ENCODE peak calls at places on chromosomes 16 and 17, in seven cellular contexts. Y, H, M, V, R, E and N are unnamed samples.

GRCh38 chr16:27426423-27427408 is 24.7 kb downstream of the IL21R start:
- DNase-seq in Y (peak; percentile 66), H (peak; percentile 64), M (peak; percentile 97), R (peak; percentile 72), E (peak; percentile 63), V (peak; percentile 59), N (peak; percentile 59)

GRCh38 chr16:84788968-84789371 is 30.8 kb upstream of the CRISPLD2 start:
- DNase-seq in E (no peak), V (peak; percentile 94), M (no peak), R (no peak), Y (no peak), H (no peak), N (no peak)

GRCh38 chr17:29364691-29365090 is 25.5 kb upstream of the TAOK1 start:
- DNase-seq in V (no peak), M (no peak), E (no peak), Y (no peak), R (no peak), H (no peak), N (no peak)

GRCh38 chr17:62968445-62968923 is 2.4 kb downstream of the TANC2 start:
- DNase-seq in V (peak; percentile 84), M (peak; percentile 90), H (peak; percentile 54), Y (peak; percentile 42), R (peak; percentile 44), E (peak; percentile 30), N (peak; percentile 70)

GRCh38 chr16:86575754-86576557 is 2.4 kb upstream of the FOXL1 start:
- DNase-seq in E (no peak), H (no peak), M (peak; percentile 96), Y (no peak), V (peak; percentile 84), R (peak; percentile 32), N (peak; percentile 82)

GRCh38 chr17:39648876-39649430 is 12.0 kb downstream of the STARD3 start:
- DNase-seq in R (no peak), Y (no peak), E (no peak), V (no peak), H (no peak), M (no peak), N (no peak)

GRCh38 chr16:82835487-82836160 is 208.9 kb downstream of the CDH13 start:
- DNase-seq in M (no peak), V (no peak), Y (no peak), R (no peak), H (no peak), E (no peak), N (no peak)

GRCh38 chr16:20928774-20929411 is 28.3 kb downstream of the LYRM1 start:
- DNase-seq in R (no peak), Y (no peak), V (peak; percentile 17), M (no peak), E (no peak), H (no peak), N (no peak)

GRCh38 chr16:54594646-54595381 is 308.2 kb upstream of the IRX3 start:
- DNase-seq in V (no peak), E (no peak), M (no peak), R (no peak), Y (no peak), H (no peak), N (no peak)

GRCh38 chr16:30510392-30510938 is 15.9 kb downstream of the ZNF768 start:
- DNase-seq in V (no peak), Y (no peak), E (no peak), H (no peak), R (no peak), M (no peak), N (no peak)

GRCh38 chr17:11086623-11087022 is 154.4 kb upstream of the SHISA6 start:
- DNase-seq in E (no peak), H (no peak), V (no peak), M (no peak), Y (no peak), R (no peak), N (no peak)

GRCh38 chr17:19747829-19748806 is at the start of gene ALDH3A1:
- DNase-seq in R (no peak), E (no peak), V (no peak), H (no peak), Y (no peak), M (no peak), N (no peak)

GRCh38 chr16:22932032-22932771 is 118.2 kb downstream of the HS3ST2 start:
- DNase-seq in H (no peak), R (no peak), M (no peak), Y (no peak), V (no peak), E (no peak), N (no peak)

GRCh38 chr16:56742030-56742984 is 12.4 kb downstream of the NUP93 start:
- DNase-seq in V (peak; percentile 37), H (no peak), Y (no peak), R (no peak), M (peak; percentile 86), E (no peak), N (peak; percentile 21)

GRCh38 chr16:31868701-31869167 is 4.9 kb upstream of the ZNF267 start:
- DNase-seq in H (peak; percentile 79), E (peak; percentile 83), R (peak; percentile 74), M (peak; percentile 71), Y (peak; percentile 71), V (no peak), N (no peak)

GRCh38 chr17:65359016-65359415 is 202.4 kb downstream of the AXIN2 start:
- DNase-seq in R (no peak), V (peak; percentile 46), Y (no peak), H (no peak), M (peak; percentile 97), E (no peak), N (peak; percentile 7)

GRCh38 chr17:47310186-47310733 is 13.5 kb upstream of the EFCAB13 start:
- DNase-seq in M (no peak), V (no peak), Y (no peak), R (no peak), H (no peak), E (no peak), N (no peak)

GRCh38 chr17:45149669-45150603 is 1.7 kb downstream of the HEXIM1 start:
- DNase-seq in R (peak; percentile 28), V (no peak), H (no peak), M (peak; percentile 50), E (no peak), Y (no peak), N (no peak)

GRCh38 chr17:77344038-77344437 is 203.3 kb downstream of the SEC14L1 start:
- DNase-seq in M (no peak), E (no peak), Y (no peak), V (no peak), H (no peak), R (no peak), N (no peak)

GRCh38 chr16:58937661-58938060 is 203.5 kb upstream of the GOT2 start:
- DNase-seq in R (no peak), V (no peak), Y (no peak), E (no peak), H (no peak), M (no peak), N (no peak)

GRCh38 chr17:13933597-13934276 is 135.6 kb upstream of the COX10 start:
- DNase-seq in M (no peak), E (no peak), H (no peak), V (no peak), Y (no peak), R (no peak), N (no peak)

GRCh38 chr17:266219-266618 is 84.8 kb upstream of the DOC2B start:
- DNase-seq in V (no peak), E (no peak), R (no peak), M (no peak), H (no peak), Y (no peak), N (no peak)

GRCh38 chr17:41734139-41734948 is at the start of gene HAP1:
- DNase-seq in M (peak; percentile 25), Y (no peak), V (no peak), E (no peak), H (no peak), R (no peak), N (no peak)

GRCh38 chr17:45228121-45228941 is 6.6 kb downstream of the FMNL1 start:
- DNase-seq in R (no peak), H (no peak), M (peak; percentile 81), V (no peak), Y (no peak), E (no peak), N (no peak)

GRCh38 chr17:3956983-3957382 is 7.3 kb downstream of the ATP2A3 start:
- DNase-seq in H (no peak), Y (no peak), M (no peak), R (no peak), V (no peak), E (no peak), N (no peak)

GRCh38 chr16:88331989-88332920 is 50.5 kb upstream of the ZNF469 start:
- DNase-seq in V (peak; percentile 100), E (no peak), R (no peak), M (peak; percentile 100), H (no peak), Y (no peak), N (peak; percentile 94)

GRCh38 chr17:78010759-78011158 is 52.3 kb downstream of the TNRC6C start:
- DNase-seq in R (no peak), Y (peak; percentile 5), M (no peak), E (no peak), V (no peak), H (no peak), N (no peak)

GRCh38 chr17:35117984-35118383 is 1.7 kb downstream of the RAD51D start:
- DNase-seq in M (peak; percentile 27), R (peak; percentile 16), H (no peak), Y (no peak), V (no peak), E (no peak), N (no peak)

GRCh38 chr17:68906638-68907037 is 48.6 kb downstream of the ABCA8 start:
- DNase-seq in Y (no peak), M (peak; percentile 7), R (no peak), H (no peak), E (no peak), V (no peak), N (no peak)

GRCh38 chr17:33109331-33110072 is 117.9 kb downstream of the SPACA3 start:
- DNase-seq in Y (no peak), M (no peak), H (no peak), R (no peak), E (no peak), V (no peak), N (no peak)

GRCh38 chr17:57366558-57367351 is 110.4 kb downstream of the MSI2 start:
- DNase-seq in Y (no peak), V (no peak), H (no peak), R (no peak), E (no peak), M (no peak), N (no peak)

GRCh38 chr17:2253768-2254406 is 49.7 kb downstream of the SMG6 start:
- DNase-seq in E (no peak), Y (no peak), R (peak; percentile 53), M (no peak), H (no peak), V (no peak), N (no peak)

GRCh38 chr16:57054338-57054737 is 38.0 kb upstream of the CPNE2 start:
- DNase-seq in V (no peak), M (no peak), H (no peak), R (no peak), E (no peak), Y (no peak), N (no peak)

GRCh38 chr17:78185981-78186688 is 717 bp downstream of the TK1 start:
- DNase-seq in V (no peak), M (peak; percentile 71), Y (no peak), H (no peak), R (no peak), E (no peak), N (no peak)

GRCh38 chr16:2689968-2690830 is 7.9 kb downstream of the KCTD5 start:
- DNase-seq in M (no peak), V (no peak), H (no peak), R (no peak), E (no peak), Y (no peak), N (no peak)